ENCODE peak calls at places on chromosomes 6 and 20, in four cellular contexts. V is activated T-cell treated with anti-CD3 and anti-CD28 coated beads for 24 hours, Z is T-cell, M is CMK. C is an unnamed sample.

GRCh38 chr6:41515995-41516394 is 30.2 kb upstream of the FOXP4 start:
- DNase-seq in M (no peak), V (no peak), Z (no peak), C (no peak)

GRCh38 chr20:33132858-33133615 is 34.9 kb upstream of the BPIFA2 start:
- DNase-seq in Z (no peak), V (no peak), M (no peak), C (no peak)

GRCh38 chr6:148175511-148176188 is 167.0 kb upstream of the SASH1 start:
- DNase-seq in M (no peak), Z (no peak), V (no peak), C (no peak)

GRCh38 chr20:14481863-14482262 is 144.5 kb upstream of the FLRT3 start:
- DNase-seq in V (no peak), Z (no peak), M (no peak), C (no peak)

GRCh38 chr20:45469336-45470261 is at the start of gene WFDC2:
- DNase-seq in M (no peak), Z (no peak), V (no peak), C (no peak)

GRCh38 chr6:158706369-158706982 is 56.6 kb downstream of the SYTL3 start:
- DNase-seq in V (no peak), M (peak), Z (no peak), C (no peak)

GRCh38 chr6:168480481-168480880 is 39.5 kb downstream of the SMOC2 start:
- DNase-seq in Z (no peak), M (no peak), V (no peak), C (no peak)

GRCh38 chr20:62364911-62365736 is 2.0 kb downstream of the LAMA5 start:
- DNase-seq in V (no peak), M (no peak), Z (no peak), C (no peak)

C was measured in CD8-positive, alpha-beta memory T cell.